ENCODE peak calls at places on chromosome 5, in five cellular contexts. B is right cardiac atrium; K is SK-N-SH; T is HCT116; F is CD8-positive, alpha-beta memory T cell. R is an unnamed sample.

GRCh38 chr5:176675676-176676360 is 28.5 kb downstream of the TSPAN17 start:
- DNase-seq in B (no peak), K (no peak), T (peak; percentile 57), F (no peak), R (no peak)

GRCh38 chr5:127909821-127910220 is 173.7 kb upstream of the SLC12A2 start:
- DNase-seq in B (no peak), K (no peak), T (no peak), F (no peak), R (no peak)

GRCh38 chr5:19986036-19986619 is 1.9 kb downstream of the CDH18 start:
- DNase-seq in B (no peak), K (no peak), T (no peak), F (no peak), R (no peak)

GRCh38 chr5:13591621-13592020 is 352.9 kb downstream of the DNAH5 start:
- DNase-seq in B (no peak), K (no peak), T (no peak), F (no peak), R (no peak)

GRCh38 chr5:67453526-67453925 is 256.9 kb upstream of the CD180 start:
- DNase-seq in B (no peak), K (no peak), T (no peak), F (no peak), R (no peak)

GRCh38 chr5:96569770-96570169 is 92.4 kb upstream of the CAST start:
- DNase-seq in B (no peak), K (no peak), T (no peak), F (no peak), R (no peak)

GRCh38 chr5:66041612-66042011 is 102.5 kb upstream of the SREK1 start:
- DNase-seq in B (no peak), K (no peak), T (no peak), F (no peak), R (no peak)

GRCh38 chr5:149392718-149393117 is 13.6 kb upstream of the IL17B start:
- DNase-seq in B (no peak), K (no peak), T (no peak), F (no peak), R (no peak)

GRCh38 chr5:154046486-154046885 is 7.7 kb downstream of the MFAP3 start:
- DNase-seq in B (no peak), K (no peak), T (no peak), F (no peak), R (no peak)

GRCh38 chr5:19264821-19265220 is 723.2 kb downstream of the CDH18 start:
- DNase-seq in B (no peak), K (no peak), T (no peak), F (no peak), R (no peak)

GRCh38 chr5:99061299-99061698 is 132.5 kb upstream of the CHD1 start:
- DNase-seq in B (no peak), K (no peak), T (no peak), F (no peak), R (no peak)

GRCh38 chr5:120684749-120685415 is 220.8 kb downstream of the PRR16 start:
- DNase-seq in B (no peak), K (peak; percentile 41), T (no peak), F (no peak), R (no peak)

GRCh38 chr5:129724222-129724621 is 23.7 kb upstream of the MINAR2 start:
- DNase-seq in B (no peak), K (no peak), T (no peak), F (no peak), R (no peak)

GRCh38 chr5:52870448-52870847 is 82.7 kb downstream of the ITGA1 start:
- DNase-seq in B (peak; percentile 24), K (no peak), T (no peak), F (no peak), R (no peak)

GRCh38 chr5:32814620-32815019 is 103.5 kb downstream of the NPR3 start:
- DNase-seq in B (no peak), K (no peak), T (no peak), F (no peak), R (no peak)

GRCh38 chr5:56358703-56359428 is 125.7 kb upstream of the ANKRD55 start:
- DNase-seq in B (peak; percentile 47), K (no peak), T (peak; percentile 31), F (no peak), R (no peak)

GRCh38 chr5:74673011-74673790 is 11.8 kb upstream of the HEXB start:
- DNase-seq in B (no peak), K (peak; percentile 44), T (peak; percentile 24), F (no peak), R (peak; percentile 45)

GRCh38 chr5:862367-863243 is 11.8 kb upstream of the ZDHHC11 start:
- DNase-seq in B (no peak), K (no peak), T (no peak), F (no peak), R (no peak)

GRCh38 chr5:93305984-93306383 is 275.0 kb downstream of the NR2F1-AS1 start:
- DNase-seq in B (no peak), K (no peak), T (no peak), F (no peak), R (no peak)

GRCh38 chr5:135930029-135930948 is 24.5 kb downstream of the LECT2 start:
- DNase-seq in B (no peak), K (peak; percentile 65), T (no peak), F (no peak), R (no peak)

GRCh38 chr5:76426391-76426802 is 23.3 kb downstream of the IQGAP2 start:
- DNase-seq in B (no peak), K (no peak), T (no peak), F (no peak), R (no peak)

GRCh38 chr5:9337908-9338307 is 208.0 kb downstream of the SEMA5A start:
- DNase-seq in B (no peak), K (no peak), T (no peak), F (no peak), R (no peak)

GRCh38 chr5:170917113-170917512 is 55.3 kb downstream of the RANBP17 start:
- DNase-seq in B (no peak), K (no peak), T (no peak), F (no peak), R (no peak)

GRCh38 chr5:15646351-15646750 is 146.4 kb downstream of the FBXL7 start:
- DNase-seq in B (no peak), K (no peak), T (no peak), F (no peak), R (no peak)

GRCh38 chr5:149951138-149951749 is 6.7 kb upstream of the PDE6A start:
- DNase-seq in B (no peak), K (no peak), T (no peak), F (no peak), R (no peak)

GRCh38 chr5:128053291-128053954 is 30.1 kb upstream of the SLC12A2 start:
- DNase-seq in B (no peak), K (no peak), T (no peak), F (no peak), R (no peak)

GRCh38 chr5:150658121-150658520 is 2.9 kb upstream of the MYOZ3 start:
- DNase-seq in B (no peak), K (no peak), T (no peak), F (no peak), R (no peak)

GRCh38 chr5:85591311-85591710 is 1026.4 kb upstream of the COX7C start:
- DNase-seq in B (no peak), K (no peak), T (no peak), F (no peak), R (no peak)

GRCh38 chr5:150510460-150511263 is 2.7 kb downstream of the NDST1 start:
- DNase-seq in B (no peak), K (peak; percentile 44), T (no peak), F (no peak), R (no peak)

GRCh38 chr5:167447466-167447865 is 844.0 kb upstream of the WWC1 start:
- DNase-seq in B (no peak), K (no peak), T (no peak), F (no peak), R (no peak)

GRCh38 chr5:33588654-33589372 is 148.0 kb downstream of the TARS1 start:
- DNase-seq in B (no peak), K (peak; percentile 29), T (peak; percentile 47), F (peak; percentile 3), R (no peak)

GRCh38 chr5:948472-949274 is 56.0 kb downstream of the TRIP13 start:
- DNase-seq in B (no peak), K (no peak), T (no peak), F (no peak), R (no peak)

GRCh38 chr5:116980581-116980980 is 406.0 kb upstream of the SEMA6A start:
- DNase-seq in B (no peak), K (no peak), T (no peak), F (no peak), R (no peak)

DNA sequence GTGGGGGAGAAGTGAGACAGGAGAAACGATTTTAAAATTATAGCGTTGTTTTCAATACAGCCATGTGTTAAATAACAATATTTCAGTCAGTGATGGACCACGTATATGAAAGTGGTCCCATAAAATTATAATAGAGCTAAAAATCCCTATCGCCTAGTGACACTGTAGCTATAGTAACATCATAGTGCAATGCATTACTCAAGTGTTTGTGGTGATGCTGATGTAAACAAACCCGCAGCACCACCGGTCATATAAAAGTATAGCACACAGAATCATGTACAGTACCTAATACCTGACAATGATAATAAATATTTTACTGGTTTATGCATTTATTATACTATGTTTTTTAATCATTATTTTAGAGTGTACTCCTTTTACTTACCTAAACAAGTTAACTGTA is 407.4 kb upstream of the SEMA6A start:
- DNase-seq in B (no peak), K (no peak), T (no peak), F (no peak), R (no peak)
- H3K27ac ChIP-seq in B (no peak overlapping the region), K (no peak overlapping the region), T (no peak overlapping the region), F (no peak overlapping the region), R (no peak overlapping the region)

DNA sequence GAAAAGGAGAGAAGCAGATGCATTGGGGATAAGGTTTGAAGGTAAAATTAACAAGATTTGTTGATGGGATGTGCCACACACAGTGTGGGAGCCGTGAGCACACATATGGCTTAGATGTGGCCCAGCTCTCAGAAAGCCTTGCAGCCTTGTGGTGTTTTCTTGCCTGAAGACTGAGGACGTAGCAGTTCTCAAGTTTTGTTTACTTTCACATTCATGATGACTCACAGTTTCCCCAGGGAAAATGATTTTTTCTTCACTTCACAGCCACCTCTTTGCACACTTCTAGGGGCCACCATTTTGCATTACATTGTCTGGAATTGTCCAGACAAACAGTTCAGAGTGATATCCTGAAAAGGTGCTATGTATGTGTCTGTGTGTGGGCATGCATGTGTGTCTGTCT is 126.2 kb downstream of the BASP1 start:
- DNase-seq in B (no peak), K (no peak), T (peak; percentile 2), F (no peak), R (no peak)
- H3K27ac ChIP-seq in B (no peak overlapping the region), K (no peak overlapping the region), T (no peak overlapping the region), F (no peak overlapping the region), R (no peak overlapping the region)

GRCh38 chr5:140162275-140162674 is 12.7 kb upstream of the CYSTM1 start:
- DNase-seq in B (no peak), K (no peak), T (no peak), F (no peak), R (no peak)
- H3K27ac ChIP-seq in B (no peak overlapping the region), K (no peak overlapping the region), T (no peak overlapping the region), F (no peak overlapping the region), R (no peak overlapping the region)

GRCh38 chr5:40677456-40677855 is 2.3 kb upstream of the PTGER4 start:
- DNase-seq in B (no peak), K (no peak), T (no peak), F (no peak), R (no peak)

GRCh38 chr5:40678021-40678939 is 1.4 kb upstream of the PTGER4 start:
- DNase-seq in B (no peak), K (no peak), T (no peak), F (no peak), R (no peak)

GRCh38 chr5:40680741-40681350 is 1.1 kb downstream of the PTGER4 start:
- DNase-seq in B (no peak), K (peak; percentile 39), T (no peak), F (peak; percentile 45), R (no peak)

GRCh38 chr5:40679998-40680681 is 425 bp downstream of the PTGER4 start:
- DNase-seq in B (no peak), K (peak; percentile 20), T (no peak), F (no peak), R (no peak)

GRCh38 chr5:40679071-40679997 is at the start of gene PTGER4:
- DNase-seq in B (peak; percentile 92), K (peak; percentile 89), T (peak; percentile 88), F (peak; percentile 88), R (peak; percentile 61)
- H3K27ac ChIP-seq in B (peak within 1 kb of the TSS; percentile 88), K (no peak within 1 kb of the TSS), T (peak within 1 kb of the TSS; percentile 92), F (peak within 1 kb of the TSS; percentile 77), R (peak within 1 kb of the TSS; percentile 52)